ENCODE peak calls at places on chromosome 22, in four cellular contexts. O is sigmoid colon, P is neural crest cell, C is fibroblast of mammary gland. D is an unnamed sample.

GRCh38 chr22:40446203-40446602 is 75.8 kb downstream of the SGSM3 start:
- DNase-seq in O (no peak), P (no peak), C (no peak), D (no peak)

GRCh38 chr22:30566125-30566524 is 8.3 kb downstream of the GAL3ST1 start:
- DNase-seq in O (no peak), P (no peak), C (no peak), D (no peak)

GRCh38 chr22:25680949-25681348 is 61.0 kb upstream of the MYO18B start:
- DNase-seq in O (no peak), P (no peak), C (no peak), D (no peak)

GRCh38 chr22:32758866-32759385 is 42.6 kb upstream of the TIMP3 start:
- DNase-seq in O (no peak), P (no peak), C (no peak), D (no peak)

GRCh38 chr22:35437038-35437437 is 37.1 kb downstream of the MCM5 start:
- DNase-seq in O (no peak), P (no peak), C (no peak), D (no peak)

GRCh38 chr22:29679316-29679715 is 40.5 kb upstream of the CABP7 start:
- DNase-seq in O (no peak), P (no peak), C (no peak), D (no peak)

GRCh38 chr22:42961815-42962214 is 53.1 kb downstream of the PACSIN2 start:
- DNase-seq in O (no peak), P (no peak), C (no peak), D (no peak)

GRCh38 chr22:44089717-44090570 is 65.8 kb downstream of the PARVB start:
- DNase-seq in O (peak), P (no peak), C (no peak), D (no peak)

GRCh38 chr22:44574057-44574456 is 76.0 kb upstream of the RTL6 start:
- DNase-seq in O (peak), P (no peak), C (peak), D (peak)

GRCh38 chr22:25172153-25172552 is 27.5 kb upstream of the CRYBB3 start:
- DNase-seq in O (no peak), P (no peak), C (no peak), D (no peak)

GRCh38 chr22:42214625-42215415 is 55.6 kb downstream of the TCF20 start:
- DNase-seq in O (no peak), P (no peak), C (no peak), D (no peak)

GRCh38 chr22:43241138-43241597 is 54.2 kb upstream of the TTLL12 start:
- DNase-seq in O (no peak), P (no peak), C (no peak), D (no peak)

GRCh38 chr22:47678667-47679287 is 916.3 kb downstream of the TBC1D22A start:
- DNase-seq in O (no peak), P (no peak), C (no peak), D (no peak)

GRCh38 chr22:30438559-30438958 is 13.0 kb downstream of the MTFP1 start:
- DNase-seq in O (no peak), P (no peak), C (no peak), D (no peak)

GRCh38 chr22:40312050-40312449 is 34.2 kb upstream of the ADSL start:
- DNase-seq in O (no peak), P (no peak), C (no peak), D (no peak)

GRCh38 chr22:30636226-30637077 is 871 bp downstream of the SLC35E4 start:
- DNase-seq in O (no peak), P (no peak), C (peak), D (no peak)

GRCh38 chr22:43230983-43231723 is 44.2 kb upstream of the TTLL12 start:
- DNase-seq in O (no peak), P (peak), C (peak), D (no peak)

GRCh38 chr22:18067548-18068341 is 10.0 kb upstream of the PEX26 start:
- DNase-seq in O (no peak), P (no peak), C (no peak), D (no peak)

GRCh38 chr22:22578702-22579424 is 19.8 kb upstream of the PRAME start:
- DNase-seq in O (no peak), P (no peak), C (peak), D (no peak)

GRCh38 chr22:47122441-47123000 is 360.1 kb downstream of the TBC1D22A start:
- DNase-seq in O (no peak), P (no peak), C (no peak), D (no peak)

GRCh38 chr22:23180301-23180892 is at the start of gene BCR:
- DNase-seq in O (peak), P (peak), C (peak), D (peak)

GRCh38 chr22:18110194-18110943 is at the start of gene TUBA8:
- DNase-seq in O (no peak), P (peak), C (no peak), D (no peak)

GRCh38 chr22:23113067-23113846 is 28.5 kb downstream of the RSPH14 start:
- DNase-seq in O (no peak), P (no peak), C (peak), D (no peak)

GRCh38 chr22:33426451-33426850 is 368.3 kb upstream of the SYN3 start:
- DNase-seq in O (no peak), P (no peak), C (no peak), D (no peak)

GRCh38 chr22:48753752-48754517 is 1073.7 kb downstream of the BRD1 start:
- DNase-seq in O (peak), P (peak), C (no peak), D (no peak)

GRCh38 chr22:48536691-48537591 is 1290.7 kb downstream of the BRD1 start:
- DNase-seq in O (peak), P (no peak), C (no peak), D (no peak)

GRCh38 chr22:20857247-20857643 is 1.4 kb downstream of the PI4KA start:
- DNase-seq in O (no peak), P (no peak), C (no peak), D (no peak)

GRCh38 chr22:35493074-35493473 is 47.6 kb upstream of the RASD2 start:
- DNase-seq in O (no peak), P (no peak), C (no peak), D (no peak)

GRCh38 chr22:41009222-41009948 is 58.2 kb downstream of the RBX1 start:
- DNase-seq in O (no peak), P (no peak), C (peak), D (peak)

GRCh38 chr22:17269607-17270261 is 50.5 kb upstream of the ADA2 start:
- DNase-seq in O (no peak), P (no peak), C (no peak), D (no peak)

GRCh38 chr22:44423556-44423955 is 74.5 kb downstream of the RTL6 start:
- DNase-seq in O (peak), P (no peak), C (no peak), D (no peak)

GRCh38 chr22:21451545-21452520 is 15.4 kb upstream of the TMEM191C start:
- DNase-seq in O (peak), P (peak), C (no peak), D (no peak)

GRCh38 chr22:42651134-42651533 is 1.9 kb upstream of the CYB5R3 start:
- DNase-seq in O (no peak), P (no peak), C (peak), D (no peak)

GRCh38 chr22:24289138-24289537 is 18.5 kb downstream of the SPECC1L start:
- DNase-seq in O (no peak), P (no peak), C (peak), D (peak)

GRCh38 chr22:32204856-32205722 is at the start of gene RFPL2:
- DNase-seq in O (no peak), P (peak), C (no peak), D (no peak)

GRCh38 chr22:44088976-44089570 is 65.0 kb downstream of the PARVB start:
- DNase-seq in O (peak), P (no peak), C (peak), D (peak)

GRCh38 chr22:42780070-42780540 is 59.4 kb upstream of the A4GALT start:
- DNase-seq in O (no peak), P (peak), C (peak), D (peak)

GRCh38 chr22:36999463-36999862 is 19.8 kb downstream of the TST start:
- DNase-seq in O (no peak), P (no peak), C (no peak), D (no peak)

GRCh38 chr22:37000676-37001534 is 18.3 kb downstream of the TST start:
- DNase-seq in O (no peak), P (no peak), C (no peak), D (no peak)

GRCh38 chr22:37002633-37003032 is 16.6 kb downstream of the TST start:
- DNase-seq in O (no peak), P (no peak), C (no peak), D (no peak)

GRCh38 chr22:37001826-37002225 is 17.4 kb downstream of the TST start:
- DNase-seq in O (no peak), P (no peak), C (no peak), D (no peak)

DNA sequence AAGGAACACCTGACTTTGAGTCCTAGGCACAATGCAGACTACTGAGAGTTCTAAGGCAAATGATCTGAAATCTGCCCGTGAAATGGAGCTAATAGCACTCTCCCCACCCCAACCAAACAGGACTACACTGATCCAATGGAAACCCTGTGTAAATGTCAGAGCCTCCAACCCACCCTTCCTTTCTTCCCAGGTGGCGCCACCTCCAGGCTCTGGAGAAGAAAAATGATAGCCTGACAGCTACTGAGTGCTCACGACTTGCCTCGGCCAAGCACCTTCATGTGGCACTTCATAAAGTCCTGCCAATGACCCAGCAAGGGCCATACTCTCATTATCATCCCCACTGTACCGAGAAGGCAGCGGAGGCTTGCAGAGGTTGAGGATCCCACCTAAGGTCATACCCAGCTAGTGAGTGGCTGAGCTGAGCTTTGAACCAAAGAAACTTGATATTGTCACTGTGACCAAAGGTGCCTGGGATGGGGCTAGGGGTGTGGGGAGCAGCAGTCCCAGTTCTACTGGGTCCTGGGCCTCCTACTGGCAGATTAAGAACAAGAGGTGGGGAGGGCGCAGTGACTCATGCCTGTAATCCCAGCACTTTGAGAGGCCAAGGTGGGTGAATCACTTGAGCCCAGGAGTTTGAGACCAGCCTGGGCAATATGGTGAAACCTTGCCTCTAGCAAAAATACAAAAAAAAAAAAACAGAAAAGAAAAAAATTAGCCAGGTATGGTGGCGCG is 20.5 kb downstream of the TST start:
- DNase-seq in O (no peak), P (no peak), C (peak), D (no peak)
- TF ChIP-seq CTCF in O (no peak), P (no peak), C (peak), D (no peak)

GRCh38 chr22:27099896-27100295 is 442.5 kb downstream of the MIAT start:
- DNase-seq in O (no peak), P (no peak), C (no peak), D (no peak)

GRCh38 chr22:27097933-27098332 is 440.5 kb downstream of the MIAT start:
- DNase-seq in O (no peak), P (no peak), C (no peak), D (no peak)

GRCh38 chr22:27100323-27100722 is 442.9 kb downstream of the MIAT start:
- DNase-seq in O (no peak), P (no peak), C (no peak), D (no peak)

GRCh38 chr22:27094633-27095308 is 437.4 kb downstream of the MIAT start:
- DNase-seq in O (peak), P (no peak), C (peak), D (peak)

DNA sequence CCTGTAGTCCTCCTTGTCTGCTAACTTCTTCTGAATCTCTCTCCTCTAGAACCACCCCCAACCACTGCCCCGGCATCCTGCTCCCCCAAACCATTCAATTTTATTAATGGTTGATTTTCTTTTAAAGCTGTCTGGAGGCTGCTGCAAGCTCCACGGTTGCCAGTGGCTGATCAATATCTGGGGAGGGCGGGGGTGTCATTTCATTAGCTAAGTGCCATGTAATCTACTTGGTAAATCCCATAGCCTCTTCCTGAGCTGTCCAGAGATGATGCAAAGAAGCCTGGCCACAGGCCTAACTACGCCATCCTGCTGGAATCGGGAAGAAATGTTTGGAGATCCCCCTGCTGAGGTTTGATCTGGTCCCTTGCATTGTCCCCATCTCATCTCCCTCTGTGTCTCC is 440.1 kb downstream of the MIAT start:
- DNase-seq in O (no peak), P (no peak), C (no peak), D (no peak)
- TF ChIP-seq CTCF in O (no peak), P (no peak), C (no peak), D (no peak)

GRCh38 chr22:46038174-46038487 is 61.2 kb upstream of the WNT7B start:
- DNase-seq in O (no peak), P (no peak), C (no peak), D (no peak)

GRCh38 chr22:46035742-46036557 is 59.0 kb upstream of the WNT7B start:
- DNase-seq in O (peak), P (peak), C (peak), D (peak)

GRCh38 chr22:46035380-46035741 is 58.4 kb upstream of the WNT7B start:
- DNase-seq in O (no peak), P (no peak), C (no peak), D (no peak)

GRCh38 chr22:46038516-46039430 is 61.8 kb upstream of the WNT7B start:
- DNase-seq in O (peak), P (no peak), C (peak), D (no peak)

DNA sequence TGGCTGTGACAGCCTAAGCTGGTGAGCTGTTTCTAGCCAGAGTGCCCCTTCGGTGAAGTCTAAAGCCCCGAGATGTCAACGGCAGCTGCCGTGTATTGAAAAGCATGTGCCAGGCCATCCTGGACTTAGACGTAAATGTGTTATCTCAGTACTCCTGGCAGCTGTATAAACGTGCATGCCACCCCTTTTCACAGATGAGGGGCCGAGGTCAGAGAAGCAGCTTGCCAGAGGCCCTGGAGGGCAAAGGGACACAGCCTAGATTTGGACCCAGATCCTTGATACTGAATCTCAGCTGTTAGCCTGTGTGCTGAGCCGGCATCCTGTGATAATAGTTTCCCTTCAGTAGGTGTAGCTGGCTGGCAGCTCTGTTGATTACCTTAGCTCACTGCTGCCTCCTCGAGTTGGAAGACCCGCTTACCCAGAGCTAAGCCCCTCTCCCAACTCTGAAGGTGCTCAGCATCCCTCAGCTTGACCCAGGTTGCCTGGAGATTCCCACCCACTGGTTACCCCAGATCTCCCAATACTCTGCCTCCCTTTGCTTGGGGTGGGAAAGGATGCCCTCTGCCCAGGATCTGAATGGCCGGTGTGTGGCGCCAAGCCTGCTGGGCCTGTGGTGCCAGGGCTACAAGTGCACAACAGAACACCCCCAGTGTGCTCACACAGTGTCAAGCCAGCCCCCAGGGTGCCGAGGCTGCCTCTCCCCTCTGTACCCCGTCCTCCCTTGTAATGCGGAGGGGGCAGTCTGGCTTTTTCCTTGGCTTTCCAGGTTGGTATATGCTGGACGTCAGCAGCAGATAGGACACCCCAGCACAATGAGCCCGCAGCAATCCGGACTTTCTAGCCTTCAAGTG is 59.8 kb upstream of the WNT7B start:
- DNase-seq in O (peak), P (no peak), C (peak), D (no peak)
- TF ChIP-seq CTCF in O (no peak), P (no peak), C (peak), D (no peak)

GRCh38 chr22:50269573-50270301 is 443 bp downstream of the MAPK11 start:
- DNase-seq in O (no peak), P (no peak), C (peak), D (no peak)

GRCh38 chr22:50271519-50271970 is 1.4 kb upstream of the MAPK11 start:
- DNase-seq in O (no peak), P (peak), C (peak), D (no peak)

GRCh38 chr22:50271011-50271394 is 823 bp upstream of the MAPK11 start:
- DNase-seq in O (no peak), P (no peak), C (no peak), D (no peak)

GRCh38 chr22:50268655-50269113 is 1.5 kb downstream of the MAPK11 start:
- DNase-seq in O (no peak), P (no peak), C (peak), D (no peak)

DNA sequence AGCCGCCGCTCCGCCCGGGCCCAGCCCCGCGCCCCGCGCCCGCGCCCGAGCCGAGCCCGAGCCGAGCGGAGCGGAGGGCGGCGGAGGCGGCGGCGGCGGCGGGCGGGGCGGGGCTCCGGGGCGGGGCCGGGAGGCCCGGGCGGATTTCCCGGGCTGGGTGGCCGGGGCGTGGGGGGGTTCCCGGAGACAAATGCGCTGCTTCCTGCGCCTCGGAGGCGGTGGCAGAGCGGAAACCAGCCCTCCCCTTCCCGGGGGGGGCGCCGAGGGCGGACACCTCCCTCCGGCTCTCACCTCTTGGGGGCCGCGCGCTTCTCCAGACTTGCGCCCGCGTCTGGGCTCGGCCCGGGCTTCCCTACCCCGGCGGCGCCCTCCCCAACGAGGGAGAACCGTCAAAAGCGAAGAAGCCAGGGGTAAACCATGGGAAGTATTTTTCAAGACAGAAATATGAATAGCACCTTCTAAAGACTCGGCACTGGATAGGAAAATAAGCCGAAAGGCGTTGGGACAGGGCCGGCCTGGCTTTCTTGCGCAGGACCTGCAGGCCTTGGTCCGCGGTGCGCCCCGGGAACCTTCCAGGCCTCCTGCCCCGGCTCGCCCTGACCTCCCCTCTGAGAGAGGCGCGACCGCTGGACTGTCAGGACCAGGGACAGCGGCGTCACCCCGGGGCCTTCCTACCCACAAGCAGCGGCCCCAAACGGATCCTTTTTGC is at the start of gene MAPK11:
- DNase-seq in O (no peak), P (peak), C (peak), D (no peak)
- TF ChIP-seq CTCF in O (no peak), P (no peak), C (no peak), D (no peak)

DNA sequence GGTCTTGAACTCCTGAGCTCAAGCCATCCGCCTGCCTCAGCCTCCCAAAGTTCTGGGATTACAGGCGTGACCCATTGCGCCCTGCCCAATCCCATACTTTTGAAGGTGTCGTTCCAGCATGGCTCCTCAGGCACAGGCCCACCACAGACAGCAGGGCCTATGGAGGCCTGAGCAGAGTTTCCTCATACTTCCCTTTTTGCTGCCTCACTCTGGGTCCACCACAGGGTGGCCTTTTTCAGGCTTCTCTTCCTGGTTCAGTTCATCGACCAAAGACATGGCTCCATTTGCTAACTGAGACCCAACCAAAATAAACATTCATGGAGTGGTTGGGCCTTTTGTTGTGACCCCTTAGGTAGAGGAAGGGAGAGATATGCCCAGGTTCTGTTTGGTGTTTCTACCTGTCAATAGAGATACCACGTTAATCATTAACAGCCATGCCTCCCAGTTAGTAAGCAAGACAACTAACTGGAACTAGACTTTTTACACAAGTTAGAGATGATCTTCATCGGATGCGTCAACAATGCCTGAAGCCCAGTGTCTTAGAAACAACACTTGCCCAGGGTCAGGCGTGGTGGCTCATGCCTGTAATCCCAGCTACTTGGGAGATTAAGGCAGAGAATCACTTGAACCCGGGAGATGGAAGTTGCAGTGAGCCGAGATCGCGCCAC is 35.1 kb downstream of the TRIOBP start:
- DNase-seq in O (no peak), P (no peak), C (no peak), D (no peak)
- TF ChIP-seq CTCF in O (peak), P (no peak), C (no peak), D (no peak)

GRCh38 chr22:39308614-39309363 is 10.6 kb downstream of the RPL3 start:
- DNase-seq in O (peak), P (no peak), C (peak), D (peak)
- TF ChIP-seq CTCF in O (no peak), P (no peak), C (peak), D (peak)

D was measured in AG09319.